ENCODE peak calls at places on chromosomes 6 and 20, in four cellular contexts. T, M, Y and K are unnamed samples.

GRCh38 chr20:37986873-37987601 is 46.2 kb downstream of the TTI1 start:
- DNase-seq in T (no peak), M (no peak), Y (no peak), K (peak)

GRCh38 chr6:99641270-99641669 is 34.6 kb downstream of the PRDM13 start:
- DNase-seq in Y (no peak), T (no peak), M (no peak), K (no peak)

GRCh38 chr6:170011233-170012142 is 260.1 kb downstream of the ERMARD start:
- DNase-seq in Y (no peak), T (no peak), M (no peak), K (no peak)

GRCh38 chr20:79565-79964 is 7.9 kb upstream of the DEFB125 start:
- DNase-seq in M (no peak), T (no peak), Y (no peak), K (no peak)

GRCh38 chr20:20823469-20823868 is 111.0 kb upstream of the RALGAPA2 start:
- DNase-seq in M (no peak), T (no peak), Y (no peak), K (no peak)

GRCh38 chr20:24693466-24694156 is 224.2 kb downstream of the SYNDIG1 start:
- DNase-seq in T (no peak), Y (no peak), M (no peak), K (no peak)

GRCh38 chr6:140319209-140319608 is 944.8 kb upstream of the CITED2 start:
- DNase-seq in M (peak), T (no peak), Y (no peak), K (peak)

GRCh38 chr6:13428528-13429405 is 58.6 kb downstream of the GFOD1 start:
- DNase-seq in M (no peak), Y (no peak), T (no peak), K (no peak)

GRCh38 chr20:22807646-22808045 is 223.3 kb upstream of the FOXA2 start:
- DNase-seq in Y (no peak), M (no peak), T (no peak), K (no peak)